ENCODE peak calls at places on chromosomes 13 and 19, in nine cellular contexts. H, G, X, I, V, M, J, K and Q are unnamed samples.

GRCh38 chr13:44236370-44236769 is 137.3 kb upstream of the SERP2 start:
- DNase-seq in I (peak), K (no peak), J (no peak), G (no peak), V (peak), X (peak), H (no peak), M (peak), Q (peak)

GRCh38 chr19:35349614-35350521 is 2.2 kb downstream of the FFAR1 start:
- DNase-seq in H (peak), J (no peak), X (no peak), I (no peak), V (no peak), K (no peak), G (no peak), M (no peak), Q (no peak)

GRCh38 chr19:40424637-40425449 is 949 bp downstream of the SERTAD1 start:
- DNase-seq in M (peak), J (peak), V (no peak), X (peak), K (peak), I (no peak), G (no peak), H (no peak), Q (no peak)

GRCh38 chr13:78436311-78436710 is 167.0 kb downstream of the POU4F1 start:
- DNase-seq in I (no peak), X (no peak), K (no peak), J (no peak), H (no peak), G (no peak), M (no peak), V (no peak), Q (no peak)

GRCh38 chr19:33429891-33430673 is 56.6 kb downstream of the CEBPG start:
- DNase-seq in H (no peak), I (no peak), V (no peak), G (no peak), M (no peak), K (no peak), X (no peak), J (peak), Q (no peak)

GRCh38 chr13:58300224-58300623 is 668.7 kb downstream of the PCDH17 start:
- DNase-seq in M (no peak), G (no peak), X (no peak), K (peak), H (no peak), J (no peak), V (no peak), I (no peak), Q (no peak)

GRCh38 chr13:87122551-87122950 is 548.6 kb upstream of the SLITRK5 start:
- DNase-seq in X (no peak), G (no peak), V (peak), H (no peak), I (no peak), J (no peak), K (peak), M (peak), Q (peak)

GRCh38 chr13:42155251-42155650 is 106.8 kb downstream of the DGKH start:
- DNase-seq in X (no peak), I (no peak), V (no peak), H (no peak), M (no peak), G (no peak), J (peak), K (no peak), Q (no peak)

GRCh38 chr13:65631078-65631477 is 1599.1 kb downstream of the PCDH9 start:
- DNase-seq in V (no peak), J (no peak), G (no peak), X (no peak), I (no peak), M (no peak), K (peak), H (no peak), Q (no peak)

GRCh38 chr19:6568010-6568411 is 22.9 kb downstream of the CD70 start:
- DNase-seq in X (no peak), G (no peak), H (no peak), I (no peak), K (no peak), V (no peak), M (no peak), J (no peak), Q (no peak)

GRCh38 chr19:14315433-14315832 is 65.8 kb upstream of the ADGRE5 start:
- DNase-seq in M (no peak), X (no peak), G (no peak), H (no peak), V (no peak), K (no peak), I (no peak), J (no peak), Q (no peak)

GRCh38 chr13:97266328-97266727 is 44.2 kb downstream of the MBNL2 start:
- DNase-seq in X (no peak), M (no peak), K (no peak), H (no peak), I (no peak), G (no peak), J (no peak), V (no peak), Q (no peak)

GRCh38 chr19:21638776-21639175 is 128.6 kb downstream of the ZNF100 start:
- DNase-seq in G (no peak), H (no peak), X (no peak), I (no peak), V (no peak), J (no peak), K (no peak), M (no peak), Q (no peak)

GRCh38 chr19:46073268-46073922 is 32.6 kb upstream of the IGFL4 start:
- DNase-seq in J (no peak), K (peak), H (no peak), I (no peak), V (no peak), X (no peak), M (no peak), G (no peak), Q (no peak)

GRCh38 chr19:34350161-34350561 is 14.8 kb upstream of the GPI start:
- DNase-seq in H (peak), G (no peak), I (no peak), V (no peak), X (no peak), K (no peak), M (no peak), J (no peak), Q (no peak)

GRCh38 chr19:45211751-45212381 is 33.3 kb downstream of the BLOC1S3 start:
- DNase-seq in X (peak), H (no peak), J (peak), K (no peak), M (no peak), V (no peak), I (no peak), G (no peak), Q (no peak)

GRCh38 chr13:49441846-49442245 is 2.0 kb downstream of the CAB39L start:
- DNase-seq in M (no peak), H (no peak), V (peak), X (peak), G (no peak), K (peak), I (no peak), J (no peak), Q (peak)

GRCh38 chr13:50801087-50801931 is 42.2 kb downstream of the DLEU7 start:
- DNase-seq in M (peak), V (peak), G (peak), H (peak), K (peak), X (peak), I (peak), J (peak), Q (peak)

GRCh38 chr19:46984077-46985010 is 35.3 kb upstream of the NPAS1 start:
- DNase-seq in K (no peak), X (peak), G (no peak), I (no peak), M (peak), V (peak), J (peak), H (no peak), Q (peak)

GRCh38 chr19:48475369-48476068 is 6.3 kb downstream of the CYTH2 start:
- DNase-seq in M (no peak), V (no peak), I (no peak), X (no peak), G (no peak), H (no peak), J (peak), K (no peak), Q (no peak)

GRCh38 chr13:50866817-50867640 is 23.5 kb upstream of the DLEU7 start:
- DNase-seq in K (peak), M (no peak), H (no peak), I (no peak), J (peak), X (no peak), V (no peak), G (no peak), Q (no peak)

GRCh38 chr19:47490847-47491246 is 6.8 kb upstream of the KPTN start:
- DNase-seq in V (no peak), J (no peak), H (no peak), I (no peak), G (no peak), X (no peak), K (no peak), M (no peak), Q (no peak)

GRCh38 chr13:93180376-93180966 is 46.1 kb upstream of the GPC6 start:
- DNase-seq in X (peak), H (no peak), M (no peak), I (peak), J (no peak), V (no peak), K (peak), G (peak), Q (no peak)

GRCh38 chr19:39365531-39365930 is 23.3 kb downstream of the SAMD4B start:
- DNase-seq in X (no peak), K (no peak), M (no peak), G (no peak), V (no peak), H (no peak), I (no peak), J (no peak), Q (no peak)

GRCh38 chr19:33872445-33873320 is 76.0 kb downstream of the KCTD15 start:
- DNase-seq in J (no peak), G (no peak), X (no peak), V (peak), K (no peak), H (no peak), M (no peak), I (no peak), Q (peak)

GRCh38 chr19:52724701-52725514 is 9.9 kb downstream of the ZNF611 start:
- DNase-seq in V (no peak), M (no peak), G (no peak), J (peak), I (no peak), K (no peak), H (no peak), X (no peak), Q (no peak)

GRCh38 chr13:34654203-34654602 is 287.9 kb upstream of the NBEA start:
- DNase-seq in H (no peak), V (no peak), M (no peak), G (no peak), I (no peak), J (no peak), X (no peak), K (peak), Q (no peak)

GRCh38 chr19:55241143-55241934 is 12.8 kb upstream of the TMEM86B start:
- DNase-seq in H (no peak), G (no peak), X (no peak), K (no peak), J (peak), M (no peak), I (no peak), V (no peak), Q (no peak)

GRCh38 chr13:40996433-40997095 is 22.6 kb downstream of the ELF1 start:
- DNase-seq in V (no peak), G (no peak), M (no peak), I (no peak), H (no peak), K (no peak), J (no peak), X (no peak), Q (no peak)

GRCh38 chr13:46660408-46660807 is 107.4 kb downstream of the LRCH1 start:
- DNase-seq in I (no peak), K (no peak), G (no peak), J (no peak), V (no peak), H (no peak), M (no peak), X (no peak), Q (no peak)

GRCh38 chr19:40750035-40750284 is 317 bp downstream of the ACTMAP start:
- DNase-seq in J (no peak), H (no peak), M (no peak), X (no peak), I (no peak), V (no peak), K (no peak), G (no peak), Q (peak)

GRCh38 chr13:81990652-81991051 is 1649.7 kb upstream of the SPRY2 start:
- DNase-seq in X (no peak), V (no peak), K (no peak), M (no peak), G (no peak), I (no peak), H (no peak), J (no peak), Q (no peak)

GRCh38 chr19:45057444-45057843 is 18.6 kb downstream of the CLASRP start:
- DNase-seq in I (no peak), J (peak), M (no peak), H (no peak), X (no peak), G (no peak), V (no peak), K (no peak), Q (no peak)

GRCh38 chr19:42252365-42253244 is 2.3 kb downstream of the ERF start:
- DNase-seq in K (peak), I (no peak), J (peak), G (no peak), M (no peak), H (no peak), X (peak), V (peak), Q (peak)

GRCh38 chr13:38394777-38395504 is 45.3 kb downstream of the UFM1 start:
- DNase-seq in I (no peak), V (peak), K (no peak), G (no peak), J (no peak), M (no peak), X (no peak), H (no peak), Q (peak)

GRCh38 chr19:41934849-41935374 is 6.7 kb upstream of the ERFL start:
- DNase-seq in V (peak), J (peak), K (peak), H (peak), M (peak), G (no peak), X (peak), I (peak), Q (no peak)

GRCh38 chr19:23403581-23404324 is 8.5 kb upstream of the ZNF91 start:
- DNase-seq in V (no peak), M (no peak), K (no peak), J (no peak), X (no peak), H (no peak), I (no peak), G (no peak), Q (no peak)

GRCh38 chr13:102399791-102400618 is 1.8 kb downstream of the FGF14 start:
- DNase-seq in M (no peak), H (no peak), K (no peak), I (no peak), V (peak), G (no peak), J (peak), X (no peak), Q (no peak)
- H3K4me3 ChIP-seq in M (peak), H (peak), K (peak), I (peak), V (peak), G (peak), J (peak), X (peak), Q (peak)

GRCh38 chr13:110867380-110867779 is 47.5 kb downstream of the ANKRD10 start:
- DNase-seq in H (no peak), J (no peak), K (no peak), G (no peak), X (no peak), V (peak), M (no peak), I (no peak), Q (no peak)

GRCh38 chr13:110872034-110872767 is 42.7 kb downstream of the ANKRD10 start:
- DNase-seq in M (no peak), J (no peak), G (no peak), H (no peak), V (no peak), K (no peak), X (no peak), I (no peak), Q (no peak)

GRCh38 chr13:110868631-110869165 is 46.2 kb downstream of the ANKRD10 start:
- DNase-seq in X (no peak), M (no peak), J (no peak), G (no peak), H (no peak), V (no peak), K (no peak), I (no peak), Q (no peak)

GRCh38 chr13:110869231-110869804 is 45.6 kb downstream of the ANKRD10 start:
- DNase-seq in M (no peak), H (no peak), G (no peak), K (no peak), V (no peak), J (no peak), I (no peak), X (no peak), Q (no peak)

DNA sequence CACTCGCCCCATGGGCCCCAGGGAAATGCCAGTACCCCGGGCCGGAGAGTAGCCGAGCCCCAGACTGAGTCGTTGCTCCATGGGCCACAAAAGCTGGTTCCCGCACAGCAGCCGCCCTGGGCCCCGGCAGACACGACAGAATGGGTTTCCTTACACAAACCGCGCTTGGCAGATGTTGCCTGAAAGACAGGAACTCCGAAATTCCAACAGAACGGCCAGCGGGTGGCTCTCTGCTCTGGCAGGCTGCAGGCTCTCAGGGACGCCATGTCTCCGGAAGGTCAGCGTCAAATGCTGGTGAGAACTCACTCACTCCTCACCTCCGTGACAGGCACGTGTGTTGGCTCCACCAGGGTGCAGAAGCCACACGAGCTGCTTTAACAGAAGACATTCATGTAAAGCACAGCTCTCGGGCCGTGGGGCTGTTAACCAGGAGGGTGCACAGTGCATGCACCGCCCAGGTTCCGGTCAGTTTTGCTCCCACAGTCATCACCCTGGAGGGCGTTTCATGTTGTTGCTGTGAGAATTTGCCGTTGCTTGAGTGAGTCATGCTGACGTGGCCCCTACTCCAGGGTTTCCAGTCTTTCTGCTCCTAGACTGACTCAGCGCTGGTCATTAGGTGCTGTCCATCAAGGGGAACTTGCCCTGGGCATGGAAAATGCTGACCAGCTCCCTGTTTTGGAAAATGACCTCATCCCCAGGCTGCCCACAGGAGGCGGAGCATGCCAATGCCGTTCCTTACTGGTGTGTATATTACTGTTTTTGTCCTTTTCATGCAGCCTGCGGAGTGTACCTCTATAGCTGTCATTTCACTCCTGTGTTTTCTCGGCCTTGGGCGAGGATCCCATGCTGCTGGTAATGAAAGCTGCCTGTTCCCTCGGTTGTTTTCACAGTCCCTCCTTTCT is 44.8 kb downstream of the ANKRD10 start:
- DNase-seq in X (peak), H (no peak), M (peak), V (peak), I (peak), J (peak), G (peak), K (peak), Q (peak)
- TF ChIP-seq CTCF in X (no peak), H (peak), M (peak), V (peak), I (no peak), J (peak), G (no peak), K (no peak), Q (no peak)

DNA sequence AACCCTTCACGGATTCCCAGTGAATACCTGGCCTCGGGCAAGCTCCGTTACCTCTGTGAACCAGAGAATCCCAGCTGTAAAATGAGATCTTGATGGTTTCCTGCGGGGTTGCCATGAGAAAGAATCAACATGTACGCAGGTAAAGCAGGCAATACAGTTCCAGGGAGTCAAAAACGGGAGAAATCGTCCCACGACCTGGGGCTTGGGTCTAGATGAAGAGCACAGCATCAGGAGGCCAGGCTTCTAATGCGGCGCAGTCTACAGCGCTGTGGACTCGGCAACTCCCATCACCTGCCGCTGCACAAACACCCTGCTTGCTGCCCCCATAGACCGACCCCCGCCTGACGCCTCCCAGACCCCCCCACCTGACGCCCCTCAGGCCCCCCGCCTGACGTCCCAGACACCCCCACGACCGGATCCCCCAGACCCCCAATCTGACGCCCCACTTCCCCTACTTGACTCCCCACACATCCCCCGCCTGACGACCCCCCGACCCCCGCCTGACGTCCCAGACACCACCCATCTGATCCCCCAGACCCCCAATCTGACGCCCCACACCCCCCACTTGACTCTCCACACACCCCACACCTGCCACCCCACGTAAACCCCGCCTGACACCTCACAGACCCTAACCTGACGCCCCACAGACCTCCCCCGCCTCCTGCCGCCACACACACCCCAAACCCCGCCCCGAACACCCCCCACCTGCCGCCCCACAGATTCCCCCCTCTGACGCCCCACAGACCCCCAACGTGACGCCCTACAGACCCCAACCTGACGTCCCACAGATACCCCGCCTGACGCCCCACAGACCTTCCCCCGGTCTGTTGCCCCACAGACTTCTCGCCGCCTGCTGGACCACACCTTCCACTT is 589 bp downstream of the LIG4 start:
- DNase-seq in K (no peak), J (no peak), H (peak), M (no peak), X (peak), V (peak), I (no peak), G (no peak), Q (peak)
- H3K4me3 ChIP-seq in K (peak), J (peak), H (peak), M (peak), X (peak), V (peak), I (peak), G (peak), Q (peak)

DNA sequence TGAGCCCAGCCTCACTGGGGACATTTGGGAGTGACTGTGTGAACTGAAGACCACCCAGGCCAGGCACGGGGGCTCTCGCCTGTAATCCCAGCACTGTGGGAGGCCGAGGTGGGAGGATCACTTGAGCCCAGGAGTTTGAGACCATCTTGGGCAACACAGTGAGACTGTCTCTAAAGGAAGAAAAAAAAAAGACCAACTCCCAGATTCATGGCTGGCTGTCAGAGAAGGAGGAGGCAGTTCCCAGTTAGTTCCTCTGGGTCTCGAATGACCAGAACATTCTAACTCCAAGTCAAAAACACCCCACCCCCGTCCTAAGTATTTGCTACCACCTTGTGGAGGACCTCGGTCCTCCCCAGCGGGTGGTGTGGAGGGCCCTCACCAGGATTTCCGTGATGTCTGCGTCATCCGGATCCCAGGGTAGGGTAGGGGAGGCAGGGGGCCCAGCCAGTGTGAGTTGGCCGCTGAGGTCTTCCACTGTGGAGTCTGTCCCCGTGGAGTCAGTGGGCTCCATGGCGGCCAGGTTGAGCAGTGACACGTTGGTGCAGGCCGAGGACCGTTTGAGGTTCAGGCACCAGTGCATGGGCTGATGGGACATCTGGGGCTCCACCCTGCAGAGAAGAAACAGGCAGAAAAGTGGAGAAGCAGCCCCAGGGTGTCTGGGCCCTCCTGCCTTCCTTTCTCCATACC is 1.3 kb downstream of the TSKS start:
- DNase-seq in M (peak), H (no peak), X (peak), K (peak), V (no peak), I (no peak), J (no peak), G (no peak), Q (no peak)
- TF ChIP-seq CTCF in M (peak), H (no peak), X (peak), K (peak), V (peak), I (peak), J (peak), G (peak), Q (no peak)

GRCh38 chr19:8126511-8126910 is 22.9 kb downstream of the FBN3 start:
- DNase-seq in J (peak), X (no peak), I (no peak), V (no peak), M (no peak), G (no peak), H (no peak), K (no peak), Q (no peak)
- H3K4me3 ChIP-seq in J (no peak), X (no peak), I (no peak), V (no peak), M (no peak), G (no peak), H (no peak), K (no peak), Q (no peak)